ENCODE peak calls at places on chromosomes 12 and 14, in seven cellular contexts. K is cardiac fibroblast, T is lung, Z is bronchial epithelial cell, S is fibroblast of lung, H is astrocyte, A is NB4. R is an unnamed sample.
A peak's percentile ranks its signal among the peaks of the same experiment; 100 is the strongest.

GRCh38 chr12:4643747-4644146 is 5.1 kb downstream of the AKAP3 start:
- DNase-seq in Z (no peak), K (no peak), S (no peak), T (no peak), A (no peak), H (no peak), R (no peak)

GRCh38 chr14:20412422-20412821 is 879 bp downstream of the TEP1 start:
- DNase-seq in K (peak; percentile 27), H (no peak), A (no peak), T (no peak), S (peak; percentile 14), Z (no peak), R (peak; percentile 27)

GRCh38 chr12:113241191-113242017 is 20.1 kb downstream of the TPCN1 start:
- DNase-seq in S (peak; percentile 78), K (no peak), T (no peak), Z (peak; percentile 98), A (peak; percentile 43), H (peak; percentile 94), R (peak; percentile 47)

GRCh38 chr12:24499151-24500146 is 449.5 kb downstream of the BCAT1 start:
- DNase-seq in T (no peak), S (peak; percentile 93), Z (peak; percentile 44), K (peak; percentile 58), H (peak; percentile 64), A (no peak), R (peak; percentile 68)

GRCh38 chr12:132229926-132230325 is 85.7 kb downstream of the NOC4L start:
- DNase-seq in S (no peak), Z (no peak), T (no peak), H (no peak), K (no peak), A (no peak), R (no peak)

GRCh38 chr12:94874086-94874985 is 129.2 kb downstream of the NDUFA12 start:
- DNase-seq in K (no peak), A (no peak), Z (no peak), H (no peak), T (no peak), S (no peak), R (no peak)

GRCh38 chr12:109764123-109764522 is 50.5 kb downstream of the FAM222A start:
- DNase-seq in H (no peak), Z (no peak), A (peak; percentile 36), K (no peak), T (no peak), S (no peak), R (no peak)

GRCh38 chr12:121537814-121538698 is 42.8 kb downstream of the KDM2B start:
- DNase-seq in A (peak; percentile 72), K (no peak), S (no peak), Z (no peak), T (no peak), H (no peak), R (no peak)

GRCh38 chr12:308511-308910 is 45.9 kb upstream of the SLC6A13 start:
- DNase-seq in Z (peak; percentile 39), A (no peak), T (no peak), H (no peak), K (no peak), S (no peak), R (no peak)

GRCh38 chr12:14167005-14167628 is 185.7 kb upstream of the GRIN2B start:
- DNase-seq in K (peak; percentile 64), Z (peak; percentile 43), S (peak; percentile 61), T (peak; percentile 46), A (peak; percentile 55), H (peak; percentile 4), R (peak; percentile 63)

GRCh38 chr12:38367506-38367905 is 50.9 kb downstream of the ALG10B start:
- DNase-seq in K (no peak), S (no peak), T (no peak), H (no peak), Z (no peak), A (no peak), R (no peak)

GRCh38 chr12:46456356-46457334 is 84.1 kb upstream of the SLC38A2 start:
- DNase-seq in Z (no peak), S (peak; percentile 54), K (peak; percentile 71), H (peak; percentile 41), A (no peak), T (no peak), R (peak; percentile 92)

GRCh38 chr12:84924956-84925355 is 12.4 kb upstream of the SLC6A15 start:
- DNase-seq in S (peak; percentile 82), T (no peak), K (peak; percentile 47), Z (peak; percentile 77), A (no peak), H (peak; percentile 11), R (peak; percentile 74)

GRCh38 chr14:24463017-24463805 is 20.6 kb upstream of the SDR39U1 start:
- DNase-seq in H (no peak), S (no peak), T (no peak), A (no peak), Z (no peak), K (no peak), R (no peak)

GRCh38 chr12:119479121-119479561 is 114.4 kb upstream of the TMEM233 start:
- DNase-seq in H (no peak), T (no peak), A (no peak), Z (no peak), K (no peak), S (no peak), R (no peak)

GRCh38 chr12:88836156-88836555 is 255.9 kb upstream of the KITLG start:
- DNase-seq in K (no peak), Z (peak; percentile 71), S (no peak), A (no peak), H (no peak), T (no peak), R (no peak)

GRCh38 chr12:58414398-58414871 is 473.1 kb downstream of the ATP23 start:
- DNase-seq in K (peak; percentile 52), S (peak; percentile 23), H (peak; percentile 90), Z (peak; percentile 94), A (no peak), T (no peak), R (peak; percentile 81)

GRCh38 chr12:62098131-62098530 is 162.1 kb upstream of the USP15 start:
- DNase-seq in A (no peak), H (no peak), T (no peak), Z (no peak), S (no peak), K (no peak), R (no peak)

GRCh38 chr12:69024907-69025306 is 91.9 kb upstream of the CPM start:
- DNase-seq in K (no peak), H (peak; percentile 73), T (no peak), A (no peak), S (peak; percentile 15), Z (peak; percentile 93), R (peak; percentile 36)

GRCh38 chr14:71339650-71340415 is 432.6 kb downstream of the PCNX1 start:
- DNase-seq in K (no peak), A (no peak), T (no peak), Z (no peak), S (no peak), H (no peak), R (peak; percentile 17)

GRCh38 chr14:79511146-79511545 is 700.2 kb downstream of the DIO2 start:
- DNase-seq in S (no peak), A (no peak), K (no peak), T (no peak), Z (no peak), H (peak; percentile 8), R (no peak)

GRCh38 chr12:47773062-47773857 is at the start of gene SLC48A1:
- DNase-seq in A (peak; percentile 80), K (peak; percentile 64), Z (no peak), T (peak; percentile 67), S (peak; percentile 41), H (peak; percentile 21), R (peak; percentile 44)
- TF ChIP-seq CTCF in A (peak; percentile 30), K (peak; percentile 20), Z (peak; percentile 43), T (no peak), S (peak; percentile 5), H (no peak), R (peak; percentile 34)

DNA sequence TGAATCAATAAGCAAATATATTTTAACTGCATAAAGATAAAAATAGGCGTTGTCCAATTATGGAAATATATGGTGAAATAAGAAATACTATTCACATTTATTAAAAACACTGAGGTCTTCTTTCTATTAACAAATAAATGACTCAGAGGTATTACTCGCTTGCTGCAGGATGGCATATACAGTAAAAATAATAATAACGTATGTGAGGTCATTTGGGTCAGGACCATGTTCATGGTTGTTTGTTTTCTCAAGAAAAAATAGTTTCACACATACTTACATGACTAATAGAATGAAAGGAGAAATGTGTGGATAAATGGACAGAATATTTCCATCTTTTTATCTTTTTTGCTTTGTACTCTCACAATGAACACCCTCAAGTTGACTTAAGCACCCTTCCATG is 46.5 kb upstream of the RTL1 start:
- DNase-seq in A (no peak), T (no peak), Z (peak; percentile 6), H (no peak), S (peak; percentile 47), K (no peak), R (no peak)
- H3K4me3 ChIP-seq in A (no peak overlapping the region), T (no peak overlapping the region), Z (no peak overlapping the region), H (no peak overlapping the region), S (no peak overlapping the region), K (no peak overlapping the region), R (no peak overlapping the region)

GRCh38 chr14:105475269-105475915 is 771 bp downstream of the CRIP2 start:
- DNase-seq in S (no peak), Z (peak; percentile 60), K (no peak), A (no peak), H (peak; percentile 34), T (no peak), R (peak; percentile 22)

GRCh38 chr14:105473677-105474477 is 744 bp upstream of the CRIP2 start:
- DNase-seq in A (peak; percentile 70), S (peak; percentile 86), H (peak; percentile 76), K (peak; percentile 93), Z (peak; percentile 76), T (peak; percentile 92), R (peak; percentile 67)

GRCh38 chr14:105475916-105476845 is 1.6 kb downstream of the CRIP2 start:
- DNase-seq in A (no peak), T (no peak), S (peak; percentile 40), K (peak; percentile 79), Z (no peak), H (peak; percentile 43), R (peak; percentile 50)

GRCh38 chr14:105473033-105473676 is 1.5 kb upstream of the CRIP2 start:
- DNase-seq in H (no peak), A (no peak), K (no peak), T (no peak), Z (no peak), S (no peak), R (no peak)

GRCh38 chr14:105474478-105475268 is at the start of gene CRIP2:
- DNase-seq in Z (no peak), H (no peak), K (peak; percentile 57), T (no peak), A (no peak), S (no peak), R (no peak)
- TF ChIP-seq CTCF in Z (no peak), H (no peak), K (no peak), T (no peak), A (no peak), S (no peak), R (no peak)

DNA sequence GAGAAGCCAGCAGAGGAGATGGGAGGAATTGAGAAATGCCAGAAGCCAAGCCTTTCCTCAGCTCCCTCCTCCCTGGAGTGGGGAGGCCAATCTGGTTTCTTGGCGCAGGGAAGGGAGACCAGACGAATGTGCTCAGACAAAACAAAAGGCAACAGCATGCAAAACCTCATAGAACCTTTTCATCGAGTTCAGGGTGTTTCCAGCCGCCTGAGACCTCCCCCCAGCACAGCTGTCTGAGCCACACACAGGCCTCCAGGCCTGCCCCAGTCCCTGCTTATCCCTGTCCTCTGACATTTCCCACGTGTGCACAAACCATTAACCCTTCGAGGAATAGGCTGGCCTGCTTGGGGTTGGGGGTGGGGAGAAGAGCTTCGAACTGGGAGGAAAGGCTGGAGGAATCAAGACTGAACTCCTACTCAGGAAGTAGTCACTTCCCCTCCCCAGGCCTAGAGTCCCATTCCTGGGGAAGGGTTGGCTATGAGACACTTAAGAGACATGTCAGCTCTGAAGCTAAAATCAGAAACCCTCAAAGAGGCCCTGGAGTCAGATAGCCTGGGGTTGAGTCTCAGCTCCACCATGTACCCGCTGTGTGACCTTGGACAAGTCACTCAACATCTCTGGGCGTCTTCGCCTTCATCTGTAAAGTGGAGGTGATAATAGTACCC is 10.7 kb downstream of the TBX3 start:
- DNase-seq in T (no peak), H (peak; percentile 78), Z (no peak), A (no peak), S (peak; percentile 98), K (peak; percentile 83), R (no peak)
- H3K4me3 ChIP-seq in T (peak overlapping the region; percentile 41), H (peak overlapping the region; percentile 37), Z (no peak overlapping the region), A (no peak overlapping the region), S (peak overlapping the region; percentile 89), K (no peak overlapping the region), R (no peak overlapping the region)

R was measured in fibroblast of the aortic adventitia.